ENCODE peak calls at places on chromosomes 5 and 9, in seven cellular contexts. T is nucleus accumbens; P is activated CD4-positive, alpha-beta T cell treated with anti-CD3 and anti-CD28 coated beads for 4 hours; J is DMS153; Y is hippocampal formation; X is CD8-positive, alpha-beta memory T cell; E is dorsolateral prefrontal cortex. I is an unnamed sample.

GRCh38 chr5:2991884-2992283 is 240.4 kb upstream of the IRX2 start:
- DNase-seq in J (peak; percentile 99), X (no peak), Y (no peak), P (no peak), T (no peak), E (no peak), I (no peak)

GRCh38 chr9:128218518-128219389 is 15.6 kb downstream of the DNM1 start:
- DNase-seq in Y (peak; percentile 57), P (peak; percentile 90), T (peak; percentile 59), J (peak; percentile 90), X (peak; percentile 87), E (peak; percentile 67), I (peak; percentile 88)

GRCh38 chr9:90722116-90722515 is 79.5 kb upstream of the DIRAS2 start:
- DNase-seq in P (no peak), Y (no peak), X (no peak), T (no peak), E (no peak), J (no peak), I (no peak)

GRCh38 chr9:83336696-83337095 is 201.5 kb downstream of the FRMD3 start:
- DNase-seq in J (peak; percentile 14), T (no peak), Y (no peak), X (no peak), P (no peak), E (no peak), I (no peak)

GRCh38 chr5:3449481-3449880 is 146.2 kb upstream of the IRX1 start:
- DNase-seq in P (no peak), T (no peak), E (no peak), J (no peak), X (no peak), Y (no peak), I (no peak)

GRCh38 chr9:36327903-36328302 is 69.7 kb upstream of the GNE start:
- DNase-seq in Y (no peak), X (no peak), T (no peak), E (no peak), P (no peak), J (no peak), I (no peak)

GRCh38 chr9:36149197-36149596 is 12.7 kb downstream of the GLIPR2 start:
- DNase-seq in X (no peak), Y (no peak), T (no peak), E (no peak), P (no peak), J (no peak), I (no peak)

GRCh38 chr9:112751059-112751795 is 667 bp downstream of the SNX30 start:
- DNase-seq in E (peak; percentile 38), X (peak; percentile 29), J (peak; percentile 15), P (peak; percentile 18), Y (peak; percentile 61), T (peak; percentile 36), I (peak; percentile 33)

GRCh38 chr9:114225534-114226288 is 70.4 kb downstream of the COL27A1 start:
- DNase-seq in P (no peak), J (no peak), E (no peak), X (no peak), Y (no peak), T (no peak), I (no peak)

GRCh38 chr5:172444626-172445365 is 9.5 kb downstream of the SH3PXD2B start:
- DNase-seq in X (no peak), P (no peak), Y (no peak), E (no peak), T (no peak), J (no peak), I (no peak)

GRCh38 chr9:27150758-27151431 is 41.9 kb downstream of the TEK start:
- DNase-seq in T (no peak), P (no peak), E (no peak), Y (no peak), X (no peak), J (no peak), I (no peak)

GRCh38 chr9:136942881-136943230 is 1.7 kb downstream of the FBXW5 start:
- DNase-seq in Y (no peak), J (no peak), P (no peak), T (no peak), E (no peak), X (no peak), I (no peak)

GRCh38 chr9:131125038-131125287 is 423 bp upstream of the NUP214 start:
- DNase-seq in P (no peak), Y (no peak), T (no peak), E (no peak), J (no peak), X (no peak), I (no peak)

GRCh38 chr5:179484201-179484600 is 66.2 kb upstream of the RUFY1 start:
- DNase-seq in Y (no peak), P (no peak), X (no peak), E (no peak), J (no peak), T (no peak), I (no peak)

GRCh38 chr5:1765141-1765879 is 34.3 kb downstream of the MRPL36 start:
- DNase-seq in J (no peak), Y (no peak), T (no peak), P (no peak), X (no peak), E (no peak), I (no peak)